ENCODE peak calls at places on chromosomes 12 and 14, in six cellular contexts. K, F, P, H, Y and Z are unnamed samples.

GRCh38 chr14:48983355-48983888 is 602.8 kb downstream of the RPS29 start:
- DNase-seq in K (no peak), F (no peak), P (no peak), H (no peak), Y (no peak), Z (no peak)

GRCh38 chr12:131694116-131694838 is 16.6 kb upstream of the SFSWAP start:
- DNase-seq in K (no peak), F (no peak), P (no peak), H (no peak), Y (no peak), Z (no peak)

GRCh38 chr14:89266754-89267153 is 150.3 kb downstream of the FOXN3 start:
- DNase-seq in K (peak; percentile 14), F (no peak), P (no peak), H (no peak), Y (no peak), Z (no peak)

GRCh38 chr12:120115692-120116442 is 686 bp downstream of the RAB35 start:
- DNase-seq in K (peak; percentile 55), F (peak; percentile 74), P (peak; percentile 36), H (no peak), Y (no peak), Z (peak; percentile 10)

GRCh38 chr12:20040844-20041243 is 327.5 kb upstream of the PDE3A start:
- DNase-seq in K (no peak), F (no peak), P (no peak), H (no peak), Y (no peak), Z (no peak)

GRCh38 chr12:130110910-130111309 is 51.4 kb upstream of the FZD10 start:
- DNase-seq in K (no peak), F (no peak), P (no peak), H (no peak), Y (no peak), Z (no peak)

GRCh38 chr12:76083246-76083735 is 1.2 kb downstream of the NAP1L1 start:
- DNase-seq in K (no peak), F (no peak), P (no peak), H (no peak), Y (no peak), Z (no peak)

GRCh38 chr14:22475381-22475780 is 113.6 kb downstream of the DAD1 start:
- DNase-seq in K (no peak), F (no peak), P (no peak), H (no peak), Y (no peak), Z (no peak)

GRCh38 chr14:65482769-65483438 is 70.4 kb downstream of the FUT8 start:
- DNase-seq in K (no peak), F (no peak), P (no peak), H (no peak), Y (no peak), Z (no peak)

DNA sequence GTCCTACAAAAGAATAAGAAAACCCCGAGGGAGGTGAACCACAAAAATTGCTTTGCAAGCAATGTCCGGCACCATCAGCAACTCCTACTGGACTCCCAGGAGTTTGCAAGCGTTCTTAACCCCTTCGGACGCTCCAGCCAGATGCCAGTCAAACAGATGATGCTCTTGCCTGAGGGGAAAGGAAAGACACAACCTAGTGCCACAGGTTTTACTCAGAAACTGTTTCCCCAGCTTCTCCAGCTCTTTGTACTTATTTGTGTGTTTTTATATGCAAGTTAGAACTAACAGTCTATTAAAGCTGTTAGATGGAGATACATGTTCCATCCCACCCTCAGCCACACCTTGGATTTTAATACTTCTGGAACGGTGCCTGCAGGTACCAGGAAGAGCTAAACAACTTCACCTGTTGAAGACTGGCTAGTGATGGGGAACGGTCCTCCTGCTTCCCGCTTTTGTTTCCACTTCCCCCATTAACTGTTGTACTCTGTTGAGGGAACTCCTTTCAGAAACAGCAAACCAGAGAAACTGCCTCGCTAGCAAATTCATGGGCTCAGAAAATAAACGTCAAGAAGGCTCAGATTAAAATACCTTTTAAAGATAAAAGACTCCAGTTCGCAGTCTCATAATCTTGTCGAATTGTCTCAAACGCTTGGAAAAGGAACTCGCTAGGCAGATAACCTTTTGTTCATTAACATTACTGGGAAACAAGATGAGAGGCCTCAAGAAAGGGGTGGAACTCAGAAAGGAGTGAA is 1.1 kb upstream of the FERMT2 start:
- DNase-seq in K (peak; percentile 91), F (peak; percentile 15), P (peak; percentile 87), H (peak; percentile 53), Y (no peak), Z (no peak)
- TF ChIP-seq CTCF in K (peak; percentile 64), F (no peak), P (peak; percentile 64), H (peak; percentile 29), Y (no peak), Z (peak; percentile 52)

GRCh38 chr14:77707355-77707723 is 484 bp downstream of the ALKBH1 start:
- DNase-seq in K (peak; percentile 60), F (peak; percentile 56), P (peak; percentile 48), H (no peak), Y (no peak), Z (no peak)
- TF ChIP-seq CTCF in K (peak; percentile 36), F (peak; percentile 14), P (peak; percentile 63), H (no peak), Y (no peak), Z (peak; percentile 57)

DNA sequence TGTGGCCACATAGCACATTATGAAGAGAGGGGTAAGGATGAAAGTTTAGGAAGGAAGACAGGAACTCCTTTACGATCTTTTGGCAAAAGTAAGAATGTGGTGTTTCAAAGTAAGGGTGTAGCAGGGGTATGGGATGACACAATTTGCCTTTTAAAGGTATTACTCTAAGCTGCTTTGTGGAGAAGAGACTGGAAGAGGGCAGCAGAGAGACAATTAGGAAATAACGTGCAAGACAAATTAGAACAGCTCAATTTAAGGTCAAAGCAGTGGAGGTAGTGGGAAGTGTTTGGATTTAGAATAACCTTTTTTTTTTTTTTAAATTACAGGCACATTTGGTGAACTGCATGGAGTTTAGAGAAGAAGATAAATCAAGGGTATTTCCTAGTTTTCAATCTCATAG is 342.6 kb downstream of the NOVA1 start:
- DNase-seq in K (peak; percentile 44), F (peak; percentile 15), P (peak; percentile 37), H (no peak), Y (no peak), Z (no peak)
- TF ChIP-seq CTCF in K (peak; percentile 37), F (no peak), P (peak; percentile 58), H (peak; percentile 22), Y (no peak), Z (peak; percentile 55)

DNA sequence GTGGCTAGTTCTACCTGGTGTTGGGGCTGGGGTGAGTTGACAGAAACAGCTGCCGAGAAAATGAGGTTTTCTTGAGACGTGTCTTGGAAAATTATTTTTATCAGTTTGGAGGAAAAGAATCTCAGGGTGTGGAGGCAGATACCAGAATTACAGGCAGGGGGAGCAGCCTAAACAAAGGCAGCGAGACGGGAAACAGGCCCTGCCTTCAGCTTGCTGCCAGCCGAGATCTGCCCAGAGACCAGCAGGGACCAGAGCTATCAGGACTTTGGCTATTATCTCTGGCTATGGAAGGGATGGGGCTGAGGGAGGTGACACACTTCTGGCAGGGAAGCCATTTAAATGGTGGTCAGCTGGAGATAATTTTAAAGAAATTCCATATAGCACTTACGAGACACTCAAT is 25.7 kb downstream of the SYNDIG1L start:
- DNase-seq in K (peak; percentile 11), F (peak; percentile 17), P (no peak), H (no peak), Y (no peak), Z (no peak)
- TF ChIP-seq CTCF in K (peak; percentile 22), F (no peak), P (no peak), H (no peak), Y (no peak), Z (no peak)

DNA sequence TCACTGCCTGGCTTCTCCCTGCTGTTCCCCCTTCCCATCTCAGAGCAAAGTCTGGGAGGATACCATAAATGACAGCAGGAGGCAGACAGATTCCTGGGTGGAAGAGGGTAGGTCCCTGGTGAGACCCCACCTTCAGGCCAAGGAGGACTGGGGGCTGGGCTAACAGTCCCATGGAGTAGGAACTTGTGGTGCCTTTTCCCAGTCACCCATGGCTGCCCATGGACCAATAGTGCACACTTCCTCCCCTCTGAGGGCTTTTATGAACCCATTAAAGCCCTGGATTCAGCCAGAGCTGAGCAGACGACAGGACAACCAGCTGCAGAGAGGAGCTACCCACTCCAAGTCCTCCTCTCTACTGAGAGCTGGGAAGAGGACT is 36.6 kb upstream of the OR5AU1 start:
- DNase-seq in K (no peak), F (no peak), P (no peak), H (no peak), Y (no peak), Z (no peak)
- TF ChIP-seq CTCF in K (no peak), F (no peak), P (no peak), H (no peak), Y (no peak), Z (no peak)

DNA sequence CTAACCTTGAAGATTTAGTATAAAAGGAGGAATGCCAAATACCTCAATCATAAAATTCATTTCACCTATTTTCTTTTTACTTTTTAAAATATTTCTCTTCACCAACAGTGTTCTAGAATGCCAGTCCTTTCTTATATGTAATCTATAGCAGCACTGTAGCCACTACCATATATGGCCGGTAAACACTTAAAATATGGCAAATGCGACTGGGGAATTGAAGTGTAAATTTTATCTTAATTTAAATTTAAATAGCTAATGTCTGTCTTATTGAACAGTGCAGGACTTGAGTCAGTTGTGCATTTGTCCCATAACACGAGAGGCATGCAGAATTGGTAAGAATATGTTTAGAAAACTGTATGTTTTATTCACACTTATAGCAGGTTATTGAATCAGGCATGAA is 50.1 kb downstream of the WASHC4 start:
- DNase-seq in K (no peak), F (no peak), P (no peak), H (no peak), Y (no peak), Z (no peak)
- TF ChIP-seq CTCF in K (no peak), F (no peak), P (no peak), H (no peak), Y (no peak), Z (no peak)

DNA sequence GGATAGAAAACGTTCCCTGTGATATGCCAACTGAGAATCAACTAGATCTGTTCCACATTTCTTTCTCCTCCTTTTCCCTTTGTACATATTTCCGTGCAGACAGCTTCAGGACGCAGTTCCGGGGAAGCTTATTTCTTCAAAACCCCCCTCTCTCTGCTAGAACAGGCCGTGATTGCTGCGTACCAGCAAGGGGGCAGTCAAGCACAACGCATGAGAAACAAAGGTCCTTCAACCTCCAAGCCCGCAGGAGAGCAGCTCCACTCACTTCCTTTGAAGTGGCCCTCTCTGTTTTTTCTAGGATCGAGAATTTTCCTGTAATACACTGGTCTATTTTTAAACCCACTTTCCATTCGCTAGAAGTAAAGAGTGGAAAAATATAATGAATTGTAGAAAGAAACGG is 80.8 kb downstream of the ZNF664 start:
- DNase-seq in K (peak; percentile 73), F (peak; percentile 54), P (peak; percentile 32), H (peak; percentile 50), Y (no peak), Z (peak; percentile 41)
- TF ChIP-seq CTCF in K (peak; percentile 59), F (peak; percentile 40), P (peak; percentile 56), H (peak; percentile 22), Y (no peak), Z (peak; percentile 73)

DNA sequence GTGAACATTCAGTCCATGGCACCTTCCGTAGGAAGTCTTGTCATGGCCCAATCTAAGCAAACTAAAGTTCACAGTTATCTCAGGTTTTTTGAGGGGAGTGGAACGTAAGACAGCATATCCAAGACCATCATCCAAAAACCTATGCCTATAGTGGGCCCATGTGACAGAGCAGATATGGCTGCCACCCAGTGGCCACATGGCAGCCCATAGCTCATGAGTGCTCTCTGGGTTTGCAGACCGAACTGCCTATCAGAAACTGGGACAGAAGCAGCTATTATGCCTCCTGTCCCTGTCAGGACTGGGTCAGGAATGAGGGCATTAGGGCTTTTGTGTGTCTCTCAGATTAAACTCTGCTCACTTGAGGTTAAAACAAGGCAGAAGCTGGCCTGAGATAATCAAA is 503.7 kb downstream of the NRXN3 start:
- DNase-seq in K (no peak), F (no peak), P (no peak), H (no peak), Y (no peak), Z (no peak)
- TF ChIP-seq CTCF in K (no peak), F (peak; percentile 5), P (no peak), H (no peak), Y (no peak), Z (no peak)

GRCh38 chr14:39576726-39577125 is 144.5 kb upstream of the FBXO33 start:
- DNase-seq in K (no peak), F (no peak), P (peak; percentile 39), H (no peak), Y (no peak), Z (no peak)
- TF ChIP-seq CTCF in K (no peak), F (no peak), P (no peak), H (no peak), Y (no peak), Z (no peak)